ENCODE peak calls at places on chromosomes 1 and 21, in five cellular contexts. M, S, Q, G and U are unnamed samples.

GRCh38 chr1:202374077-202374476 is 25.6 kb downstream of the PPP1R12B start:
- DNase-seq in M (no peak), G (no peak), Q (no peak), S (no peak), U (no peak)

GRCh38 chr21:8991968-8992621 is 1529.3 kb upstream of the TPTE start:
- DNase-seq in Q (no peak), G (no peak), M (no peak), S (no peak), U (no peak)

GRCh38 chr1:197180252-197180878 is 33.9 kb upstream of the ASPM start:
- DNase-seq in S (peak; percentile 69), M (no peak), Q (peak; percentile 92), G (peak; percentile 73), U (peak; percentile 10)

GRCh38 chr1:206600527-206600926 is 11.7 kb downstream of the EIF2D start:
- DNase-seq in S (no peak), M (no peak), Q (no peak), G (peak; percentile 22), U (no peak)

GRCh38 chr1:100597069-100597741 is 59.3 kb downstream of the GPR88 start:
- DNase-seq in M (no peak), Q (peak; percentile 90), S (peak; percentile 29), G (peak; percentile 74), U (no peak)

GRCh38 chr1:31266547-31266946 is 26.9 kb upstream of the NKAIN1 start:
- DNase-seq in M (no peak), G (no peak), S (no peak), Q (peak; percentile 35), U (no peak)

GRCh38 chr21:43307677-43308070 is 119.3 kb downstream of the SIK1 start:
- DNase-seq in Q (no peak), M (no peak), G (no peak), S (no peak), U (no peak)

GRCh38 chr1:113279776-113280391 is 110.4 kb upstream of the MAGI3 start:
- DNase-seq in M (no peak), G (no peak), Q (no peak), S (peak; percentile 54), U (no peak)

GRCh38 chr1:221897312-221897711 is 155.4 kb upstream of the DUSP10 start:
- DNase-seq in S (no peak), M (no peak), G (peak; percentile 27), Q (peak; percentile 78), U (no peak)

GRCh38 chr1:173258484-173259264 is 51.5 kb upstream of the TNFSF4 start:
- DNase-seq in M (no peak), Q (no peak), G (no peak), S (no peak), U (no peak)

GRCh38 chr1:176976771-176977170 is 187.7 kb downstream of the ASTN1 start:
- DNase-seq in Q (no peak), G (no peak), M (no peak), S (no peak), U (no peak)

GRCh38 chr21:42056996-42057689 is 14.0 kb upstream of the UMODL1 start:
- DNase-seq in S (peak; percentile 88), Q (peak; percentile 93), M (no peak), G (peak; percentile 67), U (no peak)

GRCh38 chr1:78427506-78427905 is 63.3 kb upstream of the PTGFR start:
- DNase-seq in S (no peak), Q (no peak), G (peak; percentile 33), M (no peak), U (no peak)

GRCh38 chr1:243407284-243408018 is 151.6 kb downstream of the SDCCAG8 start:
- DNase-seq in S (peak; percentile 46), G (peak; percentile 59), Q (peak; percentile 64), M (no peak), U (no peak)

GRCh38 chr1:226424228-226425003 is 16.5 kb upstream of the PARP1 start:
- DNase-seq in M (no peak), G (peak; percentile 52), Q (peak; percentile 10), S (peak; percentile 64), U (peak; percentile 69)

GRCh38 chr1:168762473-168762872 is 33.5 kb upstream of the DPT start:
- DNase-seq in Q (no peak), G (no peak), M (no peak), S (peak; percentile 13), U (no peak)

GRCh38 chr1:200628223-200628868 is 7.8 kb upstream of the KIF14 start:
- DNase-seq in S (no peak), Q (no peak), G (no peak), M (no peak), U (peak; percentile 74)

GRCh38 chr1:3459051-3459908 is 4.8 kb downstream of the ARHGEF16 start:
- DNase-seq in M (no peak), Q (no peak), S (no peak), G (no peak), U (no peak)

GRCh38 chr1:4647391-4647790 is 7.0 kb upstream of the AJAP1 start:
- DNase-seq in Q (no peak), S (no peak), G (no peak), M (no peak), U (no peak)

GRCh38 chr1:209250970-209251636 is 332.4 kb upstream of the CAMK1G start:
- DNase-seq in M (no peak), G (no peak), S (peak; percentile 21), Q (no peak), U (no peak)

GRCh38 chr1:244730934-244731434 is 78.1 kb downstream of the DESI2 start:
- DNase-seq in S (no peak), G (no peak), Q (no peak), M (no peak), U (no peak)

GRCh38 chr1:163071381-163072255 is 2.5 kb downstream of the RGS4 start:
- DNase-seq in G (peak; percentile 93), M (peak; percentile 49), Q (peak; percentile 91), S (peak; percentile 90), U (peak; percentile 52)

GRCh38 chr1:172658871-172659453 is at the start of gene FASLG:
- DNase-seq in M (no peak), G (no peak), Q (peak; percentile 14), S (no peak), U (no peak)

GRCh38 chr1:160401972-160402795 is 1.8 kb downstream of the VANGL2 start:
- DNase-seq in M (no peak), S (no peak), Q (no peak), G (no peak), U (no peak)

GRCh38 chr1:43229831-43230780 is 39.7 kb upstream of the TMEM125 start:
- DNase-seq in G (no peak), S (no peak), Q (peak; percentile 28), M (no peak), U (no peak)

GRCh38 chr1:191086910-191087309 is 609.2 kb upstream of the BRINP3 start:
- DNase-seq in S (no peak), G (no peak), Q (no peak), M (no peak), U (no peak)

GRCh38 chr1:47725732-47726495 is 271.3 kb downstream of the TRABD2B start:
- DNase-seq in Q (peak; percentile 63), M (peak; percentile 83), S (peak; percentile 79), G (peak; percentile 76), U (peak; percentile 87)

GRCh38 chr21:36883532-36884486 is 82.7 kb downstream of the HLCS start:
- DNase-seq in G (no peak), S (no peak), M (no peak), Q (peak; percentile 59), U (no peak)

GRCh38 chr1:159873546-159873945 is 11.1 kb upstream of the VSIG8 start:
- DNase-seq in M (no peak), Q (no peak), G (no peak), S (no peak), U (no peak)

GRCh38 chr1:161910516-161911077 is 113.1 kb downstream of the OLFML2B start:
- DNase-seq in G (peak; percentile 29), S (no peak), M (no peak), Q (peak; percentile 31), U (no peak)

GRCh38 chr21:43287111-43287973 is 118.5 kb downstream of the CRYAA start:
- DNase-seq in M (no peak), S (no peak), G (no peak), Q (no peak), U (no peak)

GRCh38 chr1:206946261-206946660 is at the start of gene PIGR:
- DNase-seq in S (no peak), G (no peak), M (no peak), Q (no peak), U (no peak)

GRCh38 chr1:18752409-18752808 is 107.1 kb downstream of the TAS1R2 start:
- DNase-seq in S (peak; percentile 6), M (no peak), G (no peak), Q (no peak), U (no peak)

GRCh38 chr1:116763787-116764465 is 9.7 kb downstream of the CD2 start:
- DNase-seq in S (peak; percentile 30), Q (no peak), M (no peak), G (peak; percentile 13), U (no peak)
- TF ChIP-seq CTCF in S (peak; percentile 46), Q (peak; percentile 8), M (peak; percentile 34), G (peak; percentile 42), U (no peak)

DNA sequence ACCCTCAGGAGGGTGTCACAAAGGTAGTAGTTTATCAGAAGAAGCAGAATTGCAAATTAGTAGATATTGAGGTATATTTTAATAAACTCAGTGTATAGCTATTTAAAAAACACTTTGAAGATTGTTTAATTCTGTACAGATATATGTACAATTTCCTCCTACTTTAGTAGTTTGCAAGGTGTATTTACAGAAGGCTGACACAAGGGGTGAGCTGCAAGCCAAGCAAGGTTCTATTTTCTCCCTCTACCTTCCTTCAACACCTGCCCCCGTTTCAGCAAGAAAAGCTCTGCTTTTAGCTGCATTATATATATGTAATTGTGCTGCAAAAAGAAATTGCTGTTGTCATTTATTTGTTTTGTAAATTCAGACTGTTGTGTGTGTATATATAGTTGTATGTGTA is 674.2 kb upstream of the PKN2 start:
- DNase-seq in S (no peak), G (no peak), Q (no peak), M (no peak), U (no peak)
- TF ChIP-seq CTCF in S (peak; percentile 22), G (no peak), Q (no peak), M (no peak), U (no peak)

GRCh38 chr1:167599839-167600581 is 30.0 kb upstream of the RCSD1 start:
- DNase-seq in G (peak; percentile 78), S (peak; percentile 45), M (no peak), Q (peak; percentile 22), U (peak; percentile 64)
- TF ChIP-seq CTCF in G (peak; percentile 34), S (peak; percentile 59), M (peak; percentile 57), Q (peak; percentile 38), U (peak; percentile 52)

GRCh38 chr21:30348506-30348905 is at the start of gene KRTAP23-1:
- DNase-seq in S (no peak), G (no peak), Q (no peak), M (no peak), U (no peak)

GRCh38 chr21:30340714-30341573 is 3.5 kb upstream of the KRTAP27-1 start:
- DNase-seq in M (no peak), S (peak; percentile 67), Q (peak; percentile 10), G (peak; percentile 63), U (peak; percentile 4)

GRCh38 chr21:30349572-30349971 is 1.2 kb upstream of the KRTAP23-1 start:
- DNase-seq in Q (no peak), S (peak; percentile 34), M (no peak), G (peak; percentile 10), U (no peak)

GRCh38 chr21:30345014-30345413 is 3.4 kb downstream of the KRTAP23-1 start:
- DNase-seq in S (no peak), G (no peak), Q (no peak), M (no peak), U (no peak)
- TF ChIP-seq CTCF in S (no peak), G (no peak), Q (no peak), M (no peak), U (no peak)